ENCODE peak calls at places on chromosomes 2 and 18, in ten cellular contexts. One of them, this sample, is unnamed.

GRCh38 chr2:216956820-216957493 is 97.1 kb upstream of the TNP1 start:
- DNase-seq in RCC 7860: peak; percentile 96
- DNase-seq in T-helper 1 cell: no peak
- DNase-seq in MV-4-11: no peak
- DNase-seq in T follicular helper cell: no peak
- DNase-seq in neuronal stem cell: no peak
- DNase-seq in germinal center: no peak
- DNase-seq in activated T-cell treated with anti-CD3 and anti-CD28 coated beads, Interleukin-2, amount 50 U/mL, for 1 hour: no peak
- DNase-seq in NCI-H1694 treated with DMSO at 0.1 percent for 48 hours: no peak
- DNase-seq in GM23338: no peak
- DNase-seq in this sample: no peak

GRCh38 chr2:233996436-233996835 is 54.1 kb upstream of the SPP2 start:
- DNase-seq in RCC 7860: no peak
- DNase-seq in T-helper 1 cell: no peak
- DNase-seq in MV-4-11: no peak
- DNase-seq in T follicular helper cell: no peak
- DNase-seq in neuronal stem cell: no peak
- DNase-seq in germinal center: no peak
- DNase-seq in activated T-cell treated with anti-CD3 and anti-CD28 coated beads, Interleukin-2, amount 50 U/mL, for 1 hour: no peak
- DNase-seq in NCI-H1694 treated with DMSO at 0.1 percent for 48 hours: no peak
- DNase-seq in GM23338: no peak
- DNase-seq in this sample: peak; percentile 46

GRCh38 chr2:62826141-62826540 is 120.6 kb downstream of the EHBP1 start:
- DNase-seq in RCC 7860: no peak
- DNase-seq in T-helper 1 cell: no peak
- DNase-seq in MV-4-11: no peak
- DNase-seq in T follicular helper cell: no peak
- DNase-seq in neuronal stem cell: peak; percentile 8
- DNase-seq in germinal center: no peak
- DNase-seq in activated T-cell treated with anti-CD3 and anti-CD28 coated beads, Interleukin-2, amount 50 U/mL, for 1 hour: no peak
- DNase-seq in NCI-H1694 treated with DMSO at 0.1 percent for 48 hours: no peak
- DNase-seq in GM23338: peak; percentile 21
- DNase-seq in this sample: no peak

GRCh38 chr2:234830853-234831252 is 121.0 kb upstream of the SH3BP4 start:
- DNase-seq in RCC 7860: no peak
- DNase-seq in T-helper 1 cell: no peak
- DNase-seq in MV-4-11: no peak
- DNase-seq in T follicular helper cell: no peak
- DNase-seq in neuronal stem cell: no peak
- DNase-seq in germinal center: no peak
- DNase-seq in activated T-cell treated with anti-CD3 and anti-CD28 coated beads, Interleukin-2, amount 50 U/mL, for 1 hour: no peak
- DNase-seq in NCI-H1694 treated with DMSO at 0.1 percent for 48 hours: no peak
- DNase-seq in GM23338: no peak
- DNase-seq in this sample: no peak

GRCh38 chr2:38064805-38065501 is 11.0 kb downstream of the CYP1B1 start:
- DNase-seq in RCC 7860: no peak
- DNase-seq in T-helper 1 cell: no peak
- DNase-seq in MV-4-11: peak; percentile 21
- DNase-seq in T follicular helper cell: no peak
- DNase-seq in neuronal stem cell: no peak
- DNase-seq in germinal center: no peak
- DNase-seq in activated T-cell treated with anti-CD3 and anti-CD28 coated beads, Interleukin-2, amount 50 U/mL, for 1 hour: no peak
- DNase-seq in NCI-H1694 treated with DMSO at 0.1 percent for 48 hours: peak; percentile 16
- DNase-seq in GM23338: no peak
- DNase-seq in this sample: no peak

GRCh38 chr2:85579266-85579935 is 2.0 kb downstream of the VAMP8 start:
- DNase-seq in RCC 7860: no peak
- DNase-seq in T-helper 1 cell: no peak
- DNase-seq in MV-4-11: peak; percentile 88
- DNase-seq in T follicular helper cell: no peak
- DNase-seq in neuronal stem cell: no peak
- DNase-seq in germinal center: no peak
- DNase-seq in activated T-cell treated with anti-CD3 and anti-CD28 coated beads, Interleukin-2, amount 50 U/mL, for 1 hour: no peak
- DNase-seq in NCI-H1694 treated with DMSO at 0.1 percent for 48 hours: no peak
- DNase-seq in GM23338: no peak
- DNase-seq in this sample: no peak

GRCh38 chr18:63940008-63940407 is 9.1 kb upstream of the HMSD start:
- DNase-seq in RCC 7860: no peak
- DNase-seq in T-helper 1 cell: no peak
- DNase-seq in MV-4-11: no peak
- DNase-seq in T follicular helper cell: no peak
- DNase-seq in neuronal stem cell: no peak
- DNase-seq in germinal center: no peak
- DNase-seq in activated T-cell treated with anti-CD3 and anti-CD28 coated beads, Interleukin-2, amount 50 U/mL, for 1 hour: no peak
- DNase-seq in NCI-H1694 treated with DMSO at 0.1 percent for 48 hours: no peak
- DNase-seq in GM23338: no peak
- DNase-seq in this sample: no peak

GRCh38 chr2:28904295-28904694 is 9.8 kb downstream of the WDR43 start:
- DNase-seq in RCC 7860: no peak
- DNase-seq in T-helper 1 cell: no peak
- DNase-seq in MV-4-11: peak; percentile 3
- DNase-seq in T follicular helper cell: no peak
- DNase-seq in neuronal stem cell: no peak
- DNase-seq in germinal center: no peak
- DNase-seq in activated T-cell treated with anti-CD3 and anti-CD28 coated beads, Interleukin-2, amount 50 U/mL, for 1 hour: no peak
- DNase-seq in NCI-H1694 treated with DMSO at 0.1 percent for 48 hours: no peak
- DNase-seq in GM23338: no peak
- DNase-seq in this sample: no peak

GRCh38 chr18:35022430-35023001 is 18.7 kb upstream of the MAPRE2 start:
- DNase-seq in RCC 7860: no peak
- DNase-seq in T-helper 1 cell: no peak
- DNase-seq in MV-4-11: no peak
- DNase-seq in T follicular helper cell: no peak
- DNase-seq in neuronal stem cell: no peak
- DNase-seq in germinal center: no peak
- DNase-seq in activated T-cell treated with anti-CD3 and anti-CD28 coated beads, Interleukin-2, amount 50 U/mL, for 1 hour: no peak
- DNase-seq in NCI-H1694 treated with DMSO at 0.1 percent for 48 hours: no peak
- DNase-seq in GM23338: no peak
- DNase-seq in this sample: no peak

GRCh38 chr2:42979416-42979869 is 187.1 kb upstream of the HAAO start:
- DNase-seq in RCC 7860: no peak
- DNase-seq in T-helper 1 cell: no peak
- DNase-seq in MV-4-11: no peak
- DNase-seq in T follicular helper cell: no peak
- DNase-seq in neuronal stem cell: no peak
- DNase-seq in germinal center: no peak
- DNase-seq in activated T-cell treated with anti-CD3 and anti-CD28 coated beads, Interleukin-2, amount 50 U/mL, for 1 hour: no peak
- DNase-seq in NCI-H1694 treated with DMSO at 0.1 percent for 48 hours: no peak
- DNase-seq in GM23338: no peak
- DNase-seq in this sample: no peak

GRCh38 chr2:44668336-44668735 is 273.2 kb upstream of the SIX3 start:
- DNase-seq in RCC 7860: no peak
- DNase-seq in T-helper 1 cell: no peak
- DNase-seq in MV-4-11: no peak
- DNase-seq in T follicular helper cell: no peak
- DNase-seq in neuronal stem cell: no peak
- DNase-seq in germinal center: peak; percentile 7
- DNase-seq in activated T-cell treated with anti-CD3 and anti-CD28 coated beads, Interleukin-2, amount 50 U/mL, for 1 hour: no peak
- DNase-seq in NCI-H1694 treated with DMSO at 0.1 percent for 48 hours: no peak
- DNase-seq in GM23338: peak; percentile 84
- DNase-seq in this sample: no peak

GRCh38 chr2:1504311-1504750 is 91.1 kb downstream of the TPO start:
- DNase-seq in RCC 7860: no peak
- DNase-seq in T-helper 1 cell: no peak
- DNase-seq in MV-4-11: no peak
- DNase-seq in T follicular helper cell: no peak
- DNase-seq in neuronal stem cell: no peak
- DNase-seq in germinal center: no peak
- DNase-seq in activated T-cell treated with anti-CD3 and anti-CD28 coated beads, Interleukin-2, amount 50 U/mL, for 1 hour: no peak
- DNase-seq in NCI-H1694 treated with DMSO at 0.1 percent for 48 hours: no peak
- DNase-seq in GM23338: no peak
- DNase-seq in this sample: no peak

GRCh38 chr2:26735883-26736588 is 28.0 kb upstream of the SLC35F6 start:
- DNase-seq in RCC 7860: no peak
- DNase-seq in T-helper 1 cell: no peak
- DNase-seq in MV-4-11: no peak
- DNase-seq in T follicular helper cell: no peak
- DNase-seq in neuronal stem cell: no peak
- DNase-seq in germinal center: no peak
- DNase-seq in activated T-cell treated with anti-CD3 and anti-CD28 coated beads, Interleukin-2, amount 50 U/mL, for 1 hour: no peak
- DNase-seq in NCI-H1694 treated with DMSO at 0.1 percent for 48 hours: no peak
- DNase-seq in GM23338: no peak
- DNase-seq in this sample: no peak